ENCODE peak calls at places on chromosomes 3 and 15, in ten cellular contexts. One of them, this sample, is unnamed.

GRCh38 chr3:29649815-29650547 is 369.1 kb downstream of the RBMS3 start:
- DNase-seq in breast epithelium: no peak
- DNase-seq in GM12878: peak
- DNase-seq in A549: no peak
- DNase-seq in H54: peak
- DNase-seq in ovary: no peak
- DNase-seq in stomach: no peak
- DNase-seq in sigmoid colon: no peak
- DNase-seq in tibial nerve: peak
- DNase-seq in GM12891: no peak
- DNase-seq in this sample: no peak

GRCh38 chr15:81363713-81364112 is 10.3 kb downstream of the TMC3 start:
- DNase-seq in stomach: no peak
- DNase-seq in GM12891: no peak
- DNase-seq in breast epithelium: no peak
- DNase-seq in tibial nerve: no peak
- DNase-seq in A549: no peak
- DNase-seq in H54: no peak
- DNase-seq in ovary: no peak
- DNase-seq in GM12878: no peak
- DNase-seq in sigmoid colon: no peak
- DNase-seq in this sample: no peak

GRCh38 chr15:74820056-74820455 is 6.4 kb upstream of the CPLX3 start:
- DNase-seq in A549: no peak
- DNase-seq in H54: no peak
- DNase-seq in sigmoid colon: no peak
- DNase-seq in GM12891: no peak
- DNase-seq in stomach: no peak
- DNase-seq in breast epithelium: no peak
- DNase-seq in ovary: no peak
- DNase-seq in GM12878: no peak
- DNase-seq in tibial nerve: no peak
- DNase-seq in this sample: no peak

GRCh38 chr3:64188810-64189560 is 36.3 kb downstream of the PRICKLE2 start:
- DNase-seq in tibial nerve: no peak
- DNase-seq in ovary: peak
- DNase-seq in sigmoid colon: peak
- DNase-seq in breast epithelium: no peak
- DNase-seq in stomach: no peak
- DNase-seq in GM12891: no peak
- DNase-seq in GM12878: no peak
- DNase-seq in H54: peak
- DNase-seq in A549: peak
- DNase-seq in this sample: no peak

GRCh38 chr3:52147804-52148203 is 6.4 kb downstream of the POC1A start:
- DNase-seq in H54: no peak
- DNase-seq in sigmoid colon: no peak
- DNase-seq in stomach: no peak
- DNase-seq in GM12878: no peak
- DNase-seq in GM12891: no peak
- DNase-seq in breast epithelium: no peak
- DNase-seq in ovary: no peak
- DNase-seq in A549: no peak
- DNase-seq in tibial nerve: no peak
- DNase-seq in this sample: no peak

GRCh38 chr3:106769045-106769444 is 608.2 kb upstream of the CCDC54 start:
- DNase-seq in sigmoid colon: no peak
- DNase-seq in H54: no peak
- DNase-seq in ovary: no peak
- DNase-seq in tibial nerve: no peak
- DNase-seq in stomach: no peak
- DNase-seq in GM12891: no peak
- DNase-seq in breast epithelium: no peak
- DNase-seq in A549: no peak
- DNase-seq in GM12878: no peak
- DNase-seq in this sample: no peak

GRCh38 chr3:46312996-46313395 is 40.9 kb upstream of the CCR2 start:
- DNase-seq in GM12878: no peak
- DNase-seq in stomach: no peak
- DNase-seq in H54: no peak
- DNase-seq in A549: no peak
- DNase-seq in GM12891: no peak
- DNase-seq in ovary: no peak
- DNase-seq in sigmoid colon: peak
- DNase-seq in tibial nerve: peak
- DNase-seq in breast epithelium: no peak
- DNase-seq in this sample: no peak

GRCh38 chr3:155805204-155805801 is 775 bp downstream of the C3orf33 start:
- DNase-seq in sigmoid colon: peak
- DNase-seq in breast epithelium: no peak
- DNase-seq in GM12891: no peak
- DNase-seq in GM12878: no peak
- DNase-seq in ovary: no peak
- DNase-seq in tibial nerve: peak
- DNase-seq in H54: no peak
- DNase-seq in stomach: peak
- DNase-seq in A549: peak
- DNase-seq in this sample: no peak

GRCh38 chr3:69823710-69824109 is 84.4 kb downstream of the MITF start:
- DNase-seq in GM12878: no peak
- DNase-seq in tibial nerve: no peak
- DNase-seq in GM12891: no peak
- DNase-seq in A549: no peak
- DNase-seq in stomach: no peak
- DNase-seq in sigmoid colon: no peak
- DNase-seq in H54: peak
- DNase-seq in breast epithelium: no peak
- DNase-seq in ovary: no peak
- DNase-seq in this sample: no peak

GRCh38 chr15:70319466-70319865 is 221.7 kb upstream of the TLE3 start:
- DNase-seq in GM12878: peak
- DNase-seq in sigmoid colon: no peak
- DNase-seq in A549: no peak
- DNase-seq in tibial nerve: no peak
- DNase-seq in stomach: no peak
- DNase-seq in H54: no peak
- DNase-seq in breast epithelium: no peak
- DNase-seq in GM12891: no peak
- DNase-seq in ovary: no peak
- DNase-seq in this sample: no peak

GRCh38 chr3:140910860-140911259 is 30.8 kb upstream of the SLC25A36 start:
- DNase-seq in A549: peak
- DNase-seq in GM12878: no peak
- DNase-seq in breast epithelium: no peak
- DNase-seq in GM12891: no peak
- DNase-seq in tibial nerve: no peak
- DNase-seq in sigmoid colon: no peak
- DNase-seq in H54: peak
- DNase-seq in ovary: no peak
- DNase-seq in stomach: no peak
- DNase-seq in this sample: peak

GRCh38 chr3:131038326-131038725 is 11.6 kb downstream of the NEK11 start:
- DNase-seq in H54: no peak
- DNase-seq in ovary: no peak
- DNase-seq in A549: no peak
- DNase-seq in GM12878: no peak
- DNase-seq in sigmoid colon: no peak
- DNase-seq in GM12891: no peak
- DNase-seq in breast epithelium: no peak
- DNase-seq in tibial nerve: no peak
- DNase-seq in stomach: no peak
- DNase-seq in this sample: no peak

GRCh38 chr15:78216276-78217229 is 17.8 kb downstream of the ACSBG1 start:
- DNase-seq in sigmoid colon: peak
- DNase-seq in stomach: peak
- DNase-seq in A549: peak
- DNase-seq in GM12891: no peak
- DNase-seq in GM12878: no peak
- DNase-seq in breast epithelium: peak
- DNase-seq in H54: peak
- DNase-seq in ovary: no peak
- DNase-seq in tibial nerve: no peak
- DNase-seq in this sample: no peak

DNA sequence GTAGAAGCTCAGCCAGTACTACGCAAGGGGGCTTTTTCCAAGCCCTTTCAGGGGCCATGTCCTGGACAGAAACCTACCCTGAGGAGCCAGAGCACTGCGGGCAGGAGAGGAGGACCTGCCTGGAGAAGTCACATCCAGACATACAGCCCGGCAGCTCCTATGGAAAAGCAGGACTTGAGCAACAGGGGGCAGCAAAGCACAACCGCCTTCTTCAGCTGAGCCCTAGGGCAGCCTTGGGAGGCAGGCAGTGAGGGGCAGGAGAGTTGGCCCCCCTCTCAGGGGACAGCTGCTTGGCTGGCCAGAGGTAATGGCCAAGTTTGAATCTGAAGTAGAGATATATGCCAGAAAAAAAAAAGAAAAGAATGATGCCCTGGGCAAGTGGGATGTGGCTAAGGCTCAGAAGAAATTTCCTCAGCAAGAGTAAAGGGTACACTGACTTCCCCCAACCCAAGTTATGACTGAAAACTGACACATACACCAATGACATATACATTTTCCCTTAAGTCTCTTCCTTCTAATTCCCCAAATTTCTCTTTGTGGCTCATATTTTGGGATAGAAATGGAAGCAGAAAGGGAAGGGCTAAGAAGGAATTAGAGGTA is 56.9 kb downstream of the CYP19A1 start:
- DNase-seq in stomach: peak
- DNase-seq in GM12878: no peak
- DNase-seq in breast epithelium: no peak
- DNase-seq in GM12891: no peak
- DNase-seq in H54: peak
- DNase-seq in tibial nerve: peak
- DNase-seq in ovary: no peak
- DNase-seq in sigmoid colon: peak
- DNase-seq in A549: peak
- DNase-seq in this sample: peak
- TF ChIP-seq POLR2A in stomach: no peak
- TF ChIP-seq POLR2A in GM12878: no peak
- TF ChIP-seq POLR2A in breast epithelium: no peak
- TF ChIP-seq POLR2A in GM12891: no peak
- TF ChIP-seq POLR2A in H54: no peak
- TF ChIP-seq POLR2A in tibial nerve: no peak
- TF ChIP-seq POLR2A in ovary: no peak
- TF ChIP-seq POLR2A in sigmoid colon: no peak
- TF ChIP-seq POLR2A in A549: no peak
- TF ChIP-seq POLR2A in this sample: no peak

GRCh38 chr3:126355777-126356372 is 1.3 kb downstream of the KLF15 start:
- DNase-seq in tibial nerve: peak
- DNase-seq in breast epithelium: peak
- DNase-seq in A549: no peak
- DNase-seq in H54: no peak
- DNase-seq in stomach: peak
- DNase-seq in sigmoid colon: peak
- DNase-seq in ovary: peak
- DNase-seq in GM12891: peak
- DNase-seq in GM12878: no peak
- DNase-seq in this sample: peak
- TF ChIP-seq POLR2A in tibial nerve: peak
- TF ChIP-seq POLR2A in breast epithelium: peak
- TF ChIP-seq POLR2A in A549: no peak
- TF ChIP-seq POLR2A in H54: no peak
- TF ChIP-seq POLR2A in stomach: no peak
- TF ChIP-seq POLR2A in sigmoid colon: peak
- TF ChIP-seq POLR2A in ovary: peak
- TF ChIP-seq POLR2A in GM12891: no peak
- TF ChIP-seq POLR2A in GM12878: no peak
- TF ChIP-seq POLR2A in this sample: no peak

DNA sequence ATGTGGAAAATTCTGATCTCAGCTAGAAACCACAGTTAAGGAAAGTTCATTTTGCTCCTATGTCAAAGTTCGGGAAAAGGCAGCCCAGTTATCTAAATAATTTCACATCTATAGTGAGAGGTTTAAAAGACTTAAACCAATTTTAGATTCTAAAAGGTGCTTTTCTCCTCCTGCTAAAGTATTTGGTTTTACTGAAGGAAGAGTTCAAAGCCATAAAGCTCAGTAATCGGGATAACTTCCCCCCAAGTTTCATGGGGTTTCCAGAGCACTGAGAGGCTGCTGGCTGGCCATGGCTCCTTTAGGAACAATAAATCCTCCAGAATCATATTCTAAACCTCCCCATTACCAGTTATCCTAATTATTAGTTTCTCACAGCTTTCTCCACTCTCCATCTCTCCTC is 38.2 kb downstream of the ZIC4 start:
- DNase-seq in A549: no peak
- DNase-seq in GM12878: no peak
- DNase-seq in H54: no peak
- DNase-seq in ovary: no peak
- DNase-seq in breast epithelium: no peak
- DNase-seq in GM12891: no peak
- DNase-seq in tibial nerve: no peak
- DNase-seq in sigmoid colon: no peak
- DNase-seq in stomach: no peak
- DNase-seq in this sample: no peak
- TF ChIP-seq POLR2A in A549: no peak
- TF ChIP-seq POLR2A in GM12878: no peak
- TF ChIP-seq POLR2A in H54: no peak
- TF ChIP-seq POLR2A in ovary: no peak
- TF ChIP-seq POLR2A in breast epithelium: no peak
- TF ChIP-seq POLR2A in GM12891: no peak
- TF ChIP-seq POLR2A in tibial nerve: no peak
- TF ChIP-seq POLR2A in sigmoid colon: no peak
- TF ChIP-seq POLR2A in stomach: no peak
- TF ChIP-seq POLR2A in this sample: no peak

DNA sequence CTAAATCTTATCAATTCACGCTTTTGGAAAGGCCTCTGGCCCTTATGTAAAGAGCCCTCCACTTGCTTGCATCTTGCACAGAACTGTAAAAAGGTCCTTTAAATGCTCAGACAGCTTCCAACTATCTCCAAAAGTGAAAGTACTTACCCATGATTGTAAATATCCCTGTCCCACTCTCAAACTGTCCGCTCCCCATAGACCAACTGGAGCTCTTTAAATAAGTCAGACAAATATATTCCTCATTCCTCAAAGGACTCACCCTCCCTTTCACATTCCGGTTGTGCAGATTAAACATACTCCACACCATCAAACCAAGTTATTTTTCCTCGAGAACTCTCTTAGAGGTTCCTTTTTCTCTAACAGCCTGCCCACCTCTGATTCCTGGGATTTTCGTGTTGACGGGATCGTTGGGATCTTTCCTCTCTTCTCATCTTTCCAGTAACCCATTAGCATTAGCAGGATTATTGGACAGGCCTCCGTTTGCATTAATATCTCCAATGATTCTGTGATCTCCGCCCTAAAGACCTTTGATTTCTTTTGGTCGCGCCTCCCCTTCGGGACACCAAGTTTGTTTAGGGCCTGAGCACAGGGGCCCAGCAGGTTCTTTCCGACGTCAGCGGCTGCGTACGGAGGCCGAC is 784 bp downstream of the GOLGB1 start:
- DNase-seq in sigmoid colon: no peak
- DNase-seq in stomach: peak
- DNase-seq in H54: peak
- DNase-seq in ovary: no peak
- DNase-seq in GM12878: no peak
- DNase-seq in A549: peak
- DNase-seq in tibial nerve: no peak
- DNase-seq in breast epithelium: no peak
- DNase-seq in GM12891: no peak
- DNase-seq in this sample: peak
- TF ChIP-seq POLR2A in sigmoid colon: no peak
- TF ChIP-seq POLR2A in stomach: no peak
- TF ChIP-seq POLR2A in H54: no peak
- TF ChIP-seq POLR2A in ovary: no peak
- TF ChIP-seq POLR2A in GM12878: no peak
- TF ChIP-seq POLR2A in A549: no peak
- TF ChIP-seq POLR2A in tibial nerve: no peak
- TF ChIP-seq POLR2A in breast epithelium: no peak
- TF ChIP-seq POLR2A in GM12891: no peak
- TF ChIP-seq POLR2A in this sample: no peak